ENCODE peak calls at places on chromosomes 2 and 18, in four cellular contexts. One of them, this sample, is unnamed.

GRCh38 chr2:38797276-38797675 is 19.3 kb downstream of the GEMIN6 start:
- DNase-seq in suprapubic skin: no peak
- DNase-seq in CD8-positive, alpha-beta T cell: no peak
- DNase-seq in lower leg skin: no peak
- DNase-seq in this sample: no peak

GRCh38 chr2:198441876-198442275 is 637.5 kb downstream of the PLCL1 start:
- DNase-seq in suprapubic skin: no peak
- DNase-seq in CD8-positive, alpha-beta T cell: no peak
- DNase-seq in lower leg skin: no peak
- DNase-seq in this sample: no peak

GRCh38 chr18:5029622-5030021 is 167.4 kb downstream of the AKAIN1 start:
- DNase-seq in suprapubic skin: no peak
- DNase-seq in CD8-positive, alpha-beta T cell: no peak
- DNase-seq in lower leg skin: no peak
- DNase-seq in this sample: no peak

GRCh38 chr2:197677483-197677882 is 2.1 kb upstream of the RFTN2 start:
- DNase-seq in suprapubic skin: no peak
- DNase-seq in CD8-positive, alpha-beta T cell: no peak
- DNase-seq in lower leg skin: no peak
- DNase-seq in this sample: no peak

GRCh38 chr2:197873293-197873701 is 68.9 kb downstream of the PLCL1 start:
- DNase-seq in suprapubic skin: no peak
- DNase-seq in CD8-positive, alpha-beta T cell: no peak
- DNase-seq in lower leg skin: no peak
- DNase-seq in this sample: no peak

GRCh38 chr18:63306249-63306648 is 13.3 kb downstream of the BCL2 start:
- DNase-seq in suprapubic skin: no peak
- DNase-seq in CD8-positive, alpha-beta T cell: no peak
- DNase-seq in lower leg skin: no peak
- DNase-seq in this sample: no peak

GRCh38 chr2:129923265-129924141 is 56.0 kb upstream of the RAB6C start:
- DNase-seq in suprapubic skin: no peak
- DNase-seq in CD8-positive, alpha-beta T cell: no peak
- DNase-seq in lower leg skin: peak
- DNase-seq in this sample: peak

GRCh38 chr2:71306762-71307161 is 24.8 kb upstream of the ZNF638 start:
- DNase-seq in suprapubic skin: no peak
- DNase-seq in CD8-positive, alpha-beta T cell: no peak
- DNase-seq in lower leg skin: no peak
- DNase-seq in this sample: no peak

GRCh38 chr2:201798252-201798918 is 8.0 kb upstream of the CDK15 start:
- DNase-seq in suprapubic skin: no peak
- DNase-seq in CD8-positive, alpha-beta T cell: no peak
- DNase-seq in lower leg skin: no peak
- DNase-seq in this sample: no peak

GRCh38 chr2:188850786-188851185 is 123.4 kb upstream of the COL3A1 start:
- DNase-seq in suprapubic skin: no peak
- DNase-seq in CD8-positive, alpha-beta T cell: no peak
- DNase-seq in lower leg skin: no peak
- DNase-seq in this sample: no peak

GRCh38 chr2:148209598-148209997 is 188.7 kb downstream of the MBD5 start:
- DNase-seq in suprapubic skin: no peak
- DNase-seq in CD8-positive, alpha-beta T cell: no peak
- DNase-seq in lower leg skin: no peak
- DNase-seq in this sample: no peak

GRCh38 chr2:207167129-207167923 is 1.6 kb upstream of the KLF7 start:
- DNase-seq in suprapubic skin: no peak
- DNase-seq in CD8-positive, alpha-beta T cell: no peak
- DNase-seq in lower leg skin: no peak
- DNase-seq in this sample: no peak

GRCh38 chr2:33215299-33215698 is 261.1 kb upstream of the RASGRP3 start:
- DNase-seq in suprapubic skin: peak
- DNase-seq in CD8-positive, alpha-beta T cell: no peak
- DNase-seq in lower leg skin: no peak
- DNase-seq in this sample: no peak

GRCh38 chr18:37778417-37779165 is 213.0 kb upstream of the CELF4 start:
- DNase-seq in suprapubic skin: peak
- DNase-seq in CD8-positive, alpha-beta T cell: no peak
- DNase-seq in lower leg skin: peak
- DNase-seq in this sample: peak

GRCh38 chr2:196783431-196784094 is 15.9 kb downstream of the GTF3C3 start:
- DNase-seq in suprapubic skin: no peak
- DNase-seq in CD8-positive, alpha-beta T cell: no peak
- DNase-seq in lower leg skin: no peak
- DNase-seq in this sample: no peak

GRCh38 chr2:187644991-187645390 is 90.8 kb upstream of the TFPI start:
- DNase-seq in suprapubic skin: no peak
- DNase-seq in CD8-positive, alpha-beta T cell: no peak
- DNase-seq in lower leg skin: no peak
- DNase-seq in this sample: no peak

GRCh38 chr2:221468288-221468687 is 103.8 kb downstream of the EPHA4 start:
- DNase-seq in suprapubic skin: no peak
- DNase-seq in CD8-positive, alpha-beta T cell: no peak
- DNase-seq in lower leg skin: no peak
- DNase-seq in this sample: no peak

GRCh38 chr2:191631754-191632153 is 46.2 kb upstream of the NABP1 start:
- DNase-seq in suprapubic skin: no peak
- DNase-seq in CD8-positive, alpha-beta T cell: no peak
- DNase-seq in lower leg skin: no peak
- DNase-seq in this sample: no peak

This sample was measured in NCI-H748 treated with DMSO at 0.1 percent for 48 hours.